ENCODE peak calls at places on chromosomes 3 and 15, in eight cellular contexts. One of them, this sample, is unnamed.

GRCh38 chr3:172213765-172214358 is 174.5 kb downstream of the FNDC3B start:
- DNase-seq in foreskin fibroblast: no peak
- DNase-seq in left lung: no peak
- DNase-seq in fibroblast of the aortic adventitia: no peak
- DNase-seq in A549: no peak
- DNase-seq in neural progenitor cell: no peak
- DNase-seq in foreskin keratinocyte: no peak
- DNase-seq in nephron progenitor cell: no peak
- DNase-seq in this sample: no peak

GRCh38 chr3:107524214-107525100 is 1.7 kb downstream of the BBX start:
- DNase-seq in foreskin fibroblast: peak
- DNase-seq in left lung: peak
- DNase-seq in fibroblast of the aortic adventitia: peak
- DNase-seq in A549: no peak
- DNase-seq in neural progenitor cell: peak
- DNase-seq in foreskin keratinocyte: peak
- DNase-seq in nephron progenitor cell: peak
- DNase-seq in this sample: peak

GRCh38 chr3:12396475-12396874 is 87.8 kb upstream of the TSEN2 start:
- DNase-seq in foreskin fibroblast: no peak
- DNase-seq in left lung: no peak
- DNase-seq in fibroblast of the aortic adventitia: no peak
- DNase-seq in A549: no peak
- DNase-seq in neural progenitor cell: no peak
- DNase-seq in foreskin keratinocyte: no peak
- DNase-seq in nephron progenitor cell: no peak
- DNase-seq in this sample: no peak

GRCh38 chr3:37028329-37028728 is 35.0 kb downstream of the MLH1 start:
- DNase-seq in foreskin fibroblast: no peak
- DNase-seq in left lung: no peak
- DNase-seq in fibroblast of the aortic adventitia: no peak
- DNase-seq in A549: no peak
- DNase-seq in neural progenitor cell: no peak
- DNase-seq in foreskin keratinocyte: no peak
- DNase-seq in nephron progenitor cell: no peak
- DNase-seq in this sample: no peak

GRCh38 chr15:31262143-31262530 is 64.5 kb upstream of the KLF13 start:
- DNase-seq in foreskin fibroblast: no peak
- DNase-seq in left lung: no peak
- DNase-seq in fibroblast of the aortic adventitia: no peak
- DNase-seq in A549: no peak
- DNase-seq in neural progenitor cell: no peak
- DNase-seq in foreskin keratinocyte: no peak
- DNase-seq in nephron progenitor cell: no peak
- DNase-seq in this sample: peak

GRCh38 chr3:127068871-127069270 is 86.0 kb downstream of the PLXNA1 start:
- DNase-seq in foreskin fibroblast: no peak
- DNase-seq in left lung: peak
- DNase-seq in fibroblast of the aortic adventitia: no peak
- DNase-seq in A549: no peak
- DNase-seq in neural progenitor cell: no peak
- DNase-seq in foreskin keratinocyte: no peak
- DNase-seq in nephron progenitor cell: no peak
- DNase-seq in this sample: no peak

GRCh38 chr3:79111375-79112052 is 656.3 kb downstream of the ROBO1 start:
- DNase-seq in foreskin fibroblast: peak
- DNase-seq in left lung: no peak
- DNase-seq in fibroblast of the aortic adventitia: peak
- DNase-seq in A549: no peak
- DNase-seq in neural progenitor cell: no peak
- DNase-seq in foreskin keratinocyte: no peak
- DNase-seq in nephron progenitor cell: no peak
- DNase-seq in this sample: no peak

GRCh38 chr15:39919396-39919739 is 698 bp downstream of the GPR176 start:
- DNase-seq in foreskin fibroblast: no peak
- DNase-seq in left lung: no peak
- DNase-seq in fibroblast of the aortic adventitia: no peak
- DNase-seq in A549: no peak
- DNase-seq in neural progenitor cell: peak
- DNase-seq in foreskin keratinocyte: no peak
- DNase-seq in nephron progenitor cell: no peak
- DNase-seq in this sample: no peak

DNA sequence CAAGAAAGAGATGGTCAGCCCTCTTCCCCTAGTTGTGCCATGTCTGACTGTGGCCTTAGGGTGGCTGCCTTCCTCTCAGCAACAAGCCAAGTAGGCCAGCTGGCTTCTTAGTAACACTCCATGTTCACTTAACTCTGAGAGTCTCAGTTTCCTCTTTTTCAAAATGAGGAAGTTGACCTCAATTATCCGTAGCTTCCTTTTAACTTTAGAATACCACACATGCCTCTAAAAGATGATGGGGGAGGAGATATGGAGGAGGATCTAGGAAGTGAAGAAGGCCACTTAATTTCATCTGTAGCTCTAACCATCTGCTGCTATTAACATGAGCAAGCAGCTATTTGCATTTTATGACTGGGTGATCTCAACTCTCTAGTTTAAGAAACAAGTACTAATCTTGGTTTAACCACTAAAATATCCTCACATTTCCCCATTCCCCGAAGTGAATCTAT is 32.9 kb downstream of the CD200R1L start:
- DNase-seq in foreskin fibroblast: peak
- DNase-seq in left lung: no peak
- DNase-seq in fibroblast of the aortic adventitia: peak
- DNase-seq in A549: no peak
- DNase-seq in neural progenitor cell: no peak
- DNase-seq in foreskin keratinocyte: no peak
- DNase-seq in nephron progenitor cell: no peak
- DNase-seq in this sample: no peak
- TF ChIP-seq CTCF in foreskin fibroblast: no peak
- TF ChIP-seq CTCF in left lung: no peak
- TF ChIP-seq CTCF in fibroblast of the aortic adventitia: no peak
- TF ChIP-seq CTCF in A549: no peak
- TF ChIP-seq CTCF in neural progenitor cell: no peak
- TF ChIP-seq CTCF in foreskin keratinocyte: no peak
- TF ChIP-seq CTCF in nephron progenitor cell: no peak
- TF ChIP-seq CTCF in this sample: no peak

GRCh38 chr3:82130056-82130455 is 368.6 kb upstream of the GBE1 start:
- DNase-seq in foreskin fibroblast: no peak
- DNase-seq in left lung: no peak
- DNase-seq in fibroblast of the aortic adventitia: no peak
- DNase-seq in A549: no peak
- DNase-seq in neural progenitor cell: no peak
- DNase-seq in foreskin keratinocyte: no peak
- DNase-seq in nephron progenitor cell: no peak
- DNase-seq in this sample: no peak

GRCh38 chr3:82132210-82133069 is 371.0 kb upstream of the GBE1 start:
- DNase-seq in foreskin fibroblast: no peak
- DNase-seq in left lung: no peak
- DNase-seq in fibroblast of the aortic adventitia: no peak
- DNase-seq in A549: no peak
- DNase-seq in neural progenitor cell: no peak
- DNase-seq in foreskin keratinocyte: no peak
- DNase-seq in nephron progenitor cell: no peak
- DNase-seq in this sample: no peak

GRCh38 chr3:82137050-82137449 is 375.6 kb upstream of the GBE1 start:
- DNase-seq in foreskin fibroblast: no peak
- DNase-seq in left lung: no peak
- DNase-seq in fibroblast of the aortic adventitia: no peak
- DNase-seq in A549: no peak
- DNase-seq in neural progenitor cell: no peak
- DNase-seq in foreskin keratinocyte: no peak
- DNase-seq in nephron progenitor cell: no peak
- DNase-seq in this sample: no peak

DNA sequence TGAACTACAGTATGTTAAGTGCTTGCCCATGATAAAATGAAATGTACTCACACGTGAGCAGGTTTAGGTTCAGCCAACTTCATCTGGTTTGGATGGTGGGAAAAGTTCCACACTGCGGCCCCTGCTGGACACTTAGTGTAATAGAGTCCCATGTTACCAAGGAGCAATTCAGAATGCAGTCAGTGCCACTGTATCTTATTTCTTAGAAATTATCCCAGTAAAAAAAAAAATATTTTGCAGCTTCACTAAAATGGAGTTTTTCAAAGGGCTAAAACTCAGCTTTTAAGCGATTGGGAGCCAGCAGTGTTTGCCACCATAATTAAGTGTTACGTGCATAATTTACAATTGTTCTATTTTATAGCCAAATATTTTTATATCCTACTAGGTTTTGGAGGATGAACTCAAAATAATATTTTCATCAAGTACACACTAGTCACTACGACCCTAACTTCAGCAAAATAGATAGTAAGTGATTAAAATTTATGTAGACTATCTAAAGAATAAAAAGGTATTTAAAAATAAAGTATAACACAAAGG is 371.7 kb upstream of the GBE1 start:
- DNase-seq in foreskin fibroblast: peak
- DNase-seq in left lung: no peak
- DNase-seq in fibroblast of the aortic adventitia: peak
- DNase-seq in A549: peak
- DNase-seq in neural progenitor cell: peak
- DNase-seq in foreskin keratinocyte: peak
- DNase-seq in nephron progenitor cell: peak
- DNase-seq in this sample: no peak
- TF ChIP-seq CTCF in foreskin fibroblast: peak
- TF ChIP-seq CTCF in left lung: peak
- TF ChIP-seq CTCF in fibroblast of the aortic adventitia: peak
- TF ChIP-seq CTCF in A549: peak
- TF ChIP-seq CTCF in neural progenitor cell: peak
- TF ChIP-seq CTCF in foreskin keratinocyte: peak
- TF ChIP-seq CTCF in nephron progenitor cell: peak
- TF ChIP-seq CTCF in this sample: peak

GRCh38 chr3:124512881-124513609 is 217.2 kb upstream of the UMPS start:
- DNase-seq in foreskin fibroblast: no peak
- DNase-seq in left lung: no peak
- DNase-seq in fibroblast of the aortic adventitia: no peak
- DNase-seq in A549: peak
- DNase-seq in neural progenitor cell: peak
- DNase-seq in foreskin keratinocyte: no peak
- DNase-seq in nephron progenitor cell: no peak
- DNase-seq in this sample: no peak
- TF ChIP-seq CTCF in foreskin fibroblast: no peak
- TF ChIP-seq CTCF in left lung: no peak
- TF ChIP-seq CTCF in fibroblast of the aortic adventitia: no peak
- TF ChIP-seq CTCF in A549: peak
- TF ChIP-seq CTCF in neural progenitor cell: no peak
- TF ChIP-seq CTCF in foreskin keratinocyte: no peak
- TF ChIP-seq CTCF in nephron progenitor cell: no peak
- TF ChIP-seq CTCF in this sample: no peak

GRCh38 chr3:182245059-182245458 is 533.3 kb downstream of the SOX2 start:
- DNase-seq in foreskin fibroblast: no peak
- DNase-seq in left lung: no peak
- DNase-seq in fibroblast of the aortic adventitia: no peak
- DNase-seq in A549: no peak
- DNase-seq in neural progenitor cell: no peak
- DNase-seq in foreskin keratinocyte: no peak
- DNase-seq in nephron progenitor cell: no peak
- DNase-seq in this sample: no peak

GRCh38 chr3:182252802-182253201 is 540.5 kb upstream of the ATP11B start:
- DNase-seq in foreskin fibroblast: no peak
- DNase-seq in left lung: no peak
- DNase-seq in fibroblast of the aortic adventitia: no peak
- DNase-seq in A549: no peak
- DNase-seq in neural progenitor cell: no peak
- DNase-seq in foreskin keratinocyte: no peak
- DNase-seq in nephron progenitor cell: no peak
- DNase-seq in this sample: no peak

GRCh38 chr3:182246870-182247269 is 535.1 kb downstream of the SOX2 start:
- DNase-seq in foreskin fibroblast: no peak
- DNase-seq in left lung: no peak
- DNase-seq in fibroblast of the aortic adventitia: no peak
- DNase-seq in A549: no peak
- DNase-seq in neural progenitor cell: no peak
- DNase-seq in foreskin keratinocyte: no peak
- DNase-seq in nephron progenitor cell: no peak
- DNase-seq in this sample: no peak

GRCh38 chr3:182244222-182244971 is 532.7 kb downstream of the SOX2 start:
- DNase-seq in foreskin fibroblast: no peak
- DNase-seq in left lung: no peak
- DNase-seq in fibroblast of the aortic adventitia: no peak
- DNase-seq in A549: no peak
- DNase-seq in neural progenitor cell: no peak
- DNase-seq in foreskin keratinocyte: no peak
- DNase-seq in nephron progenitor cell: no peak
- DNase-seq in this sample: no peak

DNA sequence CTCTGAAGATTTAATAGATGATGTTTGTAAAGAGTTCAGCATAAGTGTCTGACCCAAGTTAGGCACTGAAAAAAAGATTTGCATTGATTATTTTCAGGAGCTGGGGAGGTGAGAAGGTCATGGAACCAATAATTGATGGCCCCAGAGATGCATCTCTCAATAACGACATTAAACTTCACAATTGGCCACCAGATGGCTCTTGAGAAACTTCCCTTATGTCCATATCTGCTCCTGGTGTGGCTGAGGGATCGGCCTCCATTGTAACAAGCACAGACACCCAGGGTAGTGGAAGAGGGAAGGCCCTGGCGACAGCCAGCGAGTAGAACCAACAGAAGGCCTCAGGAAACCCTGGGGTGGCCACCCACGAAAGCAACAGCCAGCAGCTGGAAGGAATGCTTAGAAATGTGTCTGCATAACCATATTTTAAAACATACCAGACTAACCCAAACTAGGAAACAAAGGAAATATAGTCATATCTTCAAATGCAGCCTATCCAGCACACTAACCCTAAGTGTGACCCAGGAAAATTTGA is 536.7 kb downstream of the SOX2 start:
- DNase-seq in foreskin fibroblast: no peak
- DNase-seq in left lung: no peak
- DNase-seq in fibroblast of the aortic adventitia: no peak
- DNase-seq in A549: no peak
- DNase-seq in neural progenitor cell: no peak
- DNase-seq in foreskin keratinocyte: no peak
- DNase-seq in nephron progenitor cell: no peak
- DNase-seq in this sample: no peak
- TF ChIP-seq CTCF in foreskin fibroblast: no peak
- TF ChIP-seq CTCF in left lung: no peak
- TF ChIP-seq CTCF in fibroblast of the aortic adventitia: no peak
- TF ChIP-seq CTCF in A549: no peak
- TF ChIP-seq CTCF in neural progenitor cell: no peak
- TF ChIP-seq CTCF in foreskin keratinocyte: peak
- TF ChIP-seq CTCF in nephron progenitor cell: no peak
- TF ChIP-seq CTCF in this sample: peak